ENCODE peak calls at places on chromosomes 3 and 15, in six cellular contexts. L, E, X, Y, I and H are unnamed samples. For H3K36me3, the result is how much of the 10 kb centered on the place peaks cover.

GRCh38 chr3:18135083-18135814 is 289.9 kb downstream of the SATB1 start:
- DNase-seq in L (peak), X (no peak), Y (no peak), I (no peak), E (no peak), H (no peak)

GRCh38 chr3:189349772-189350171 is 178.0 kb downstream of the TPRG1 start:
- DNase-seq in I (no peak), X (peak), L (peak), E (peak), Y (no peak), H (peak)

GRCh38 chr3:40096561-40097506 is 212.7 kb upstream of the EIF1B start:
- DNase-seq in I (no peak), L (peak), Y (peak), X (no peak), E (peak), H (no peak)

GRCh38 chr3:10974746-10975375 is 17.7 kb upstream of the SLC6A1 start:
- DNase-seq in L (no peak), I (no peak), Y (no peak), X (no peak), E (no peak), H (no peak)

GRCh38 chr15:37793851-37794250 is 140.6 kb upstream of the TMCO5A start:
- DNase-seq in I (no peak), X (peak), Y (no peak), L (no peak), E (no peak), H (no peak)

GRCh38 chr15:67762610-67763368 is 62.5 kb upstream of the SKOR1 start:
- DNase-seq in E (peak), I (no peak), Y (no peak), L (no peak), X (no peak), H (no peak)

GRCh38 chr15:94125131-94125530 is 106.2 kb upstream of the MCTP2 start:
- DNase-seq in I (no peak), E (peak), X (no peak), L (no peak), Y (no peak), H (no peak)

GRCh38 chr3:62003833-62004232 is 369.5 kb downstream of the FEZF2 start:
- DNase-seq in L (peak), X (no peak), Y (no peak), I (no peak), E (peak), H (peak)

GRCh38 chr3:171788546-171789351 is 21.5 kb downstream of the PLD1 start:
- DNase-seq in X (no peak), I (no peak), L (peak), Y (no peak), E (peak), H (peak)

GRCh38 chr15:73346735-73347312 is 21.9 kb downstream of the HCN4 start:
- DNase-seq in Y (peak), L (peak), I (peak), X (peak), E (peak), H (no peak)

GRCh38 chr15:29570121-29570930 is 251.9 kb downstream of the TJP1 start:
- DNase-seq in Y (peak), L (peak), E (peak), I (no peak), X (peak), H (peak)

GRCh38 chr3:59605318-59605717 is 555.5 kb upstream of the CFAP20DC start:
- DNase-seq in E (no peak), I (no peak), X (no peak), Y (no peak), L (no peak), H (no peak)

GRCh38 chr3:144770813-144771400 is 799.3 kb downstream of the DIPK2A start:
- DNase-seq in X (peak), Y (no peak), L (peak), E (peak), I (no peak), H (no peak)

GRCh38 chr3:196327405-196327804 is 9.4 kb upstream of the DYNLT2B start:
- DNase-seq in Y (no peak), E (peak), L (no peak), I (no peak), X (no peak), H (no peak)

GRCh38 chr3:52891615-52892081 is 5.7 kb downstream of the STIMATE start:
- DNase-seq in I (no peak), Y (no peak), L (no peak), E (peak), X (no peak), H (no peak)

GRCh38 chr3:52891164-52891563 is 6.2 kb downstream of the STIMATE start:
- DNase-seq in I (no peak), E (no peak), X (no peak), Y (no peak), L (no peak), H (no peak)

GRCh38 chr3:52893723-52894122 is 3.6 kb downstream of the STIMATE start:
- DNase-seq in I (no peak), L (no peak), X (no peak), Y (peak), E (no peak), H (no peak)

GRCh38 chr3:52892290-52892624 is 5.1 kb downstream of the STIMATE start:
- DNase-seq in E (peak), L (no peak), X (no peak), Y (no peak), I (no peak), H (no peak)

DNA sequence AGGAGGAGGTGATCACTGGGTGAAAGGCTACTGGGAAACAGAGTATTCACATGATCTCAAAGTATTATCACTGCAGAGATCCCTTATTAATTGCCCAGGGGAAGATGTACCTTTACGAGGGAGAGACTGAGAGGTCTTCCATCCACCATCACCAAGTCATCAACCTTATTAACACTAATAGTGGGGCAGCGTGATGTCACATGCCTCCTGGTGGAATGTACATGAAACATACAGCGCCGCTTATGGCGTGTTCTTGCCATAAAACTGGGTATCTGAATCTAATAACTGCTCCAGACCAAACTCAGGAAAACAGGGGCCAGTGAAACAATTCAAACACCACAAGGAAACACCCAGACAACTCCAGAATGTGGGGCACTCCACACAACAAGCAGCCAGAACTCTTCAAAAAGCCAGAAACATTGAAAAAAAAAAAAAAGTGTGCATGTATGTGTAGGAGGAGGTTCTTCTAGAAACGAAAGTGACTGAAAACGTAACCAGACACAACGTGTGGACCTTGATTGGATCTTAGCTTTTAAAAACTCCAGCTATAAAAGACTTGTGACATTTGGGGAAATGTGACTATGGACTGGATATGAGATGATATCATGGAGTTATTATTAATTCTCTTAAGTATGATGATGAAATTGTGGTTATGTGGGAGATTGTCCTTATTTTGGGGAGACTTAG is 4.6 kb downstream of the STIMATE start:
- DNase-seq in I (no peak), X (peak), E (peak), L (no peak), Y (no peak), H (no peak)
- H3K4me3 ChIP-seq in I (peak), X (peak), E (peak), L (no peak), Y (no peak), H (peak)

DNA sequence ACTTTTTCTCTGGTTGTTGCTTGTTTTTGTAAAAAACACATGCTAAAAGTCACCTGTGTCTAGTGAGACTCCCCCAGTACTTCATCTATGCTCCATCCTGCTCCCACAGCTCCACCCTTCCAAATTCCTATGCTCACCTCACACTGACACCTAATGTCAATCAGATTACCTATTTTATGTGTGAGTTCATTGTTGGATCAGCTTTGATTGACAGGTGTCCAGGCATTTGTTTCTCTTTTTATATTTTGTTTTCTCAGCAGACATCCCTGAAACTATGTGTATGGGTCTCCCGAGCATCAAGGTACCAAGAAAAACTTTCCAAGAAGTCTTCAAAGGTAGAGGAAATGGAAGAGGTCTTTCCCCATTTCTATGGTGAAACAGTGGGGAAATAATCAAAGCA is 13.4 kb downstream of the RFTN1 start:
- DNase-seq in I (no peak), X (no peak), L (no peak), E (no peak), Y (no peak), H (no peak)
- H3K36me3 ChIP-seq in I (under half), X (under half), L (under half), E (under half), Y (under half), H (under half)

GRCh38 chr3:99869621-99870020 is 52.0 kb downstream of the CMSS1 start:
- DNase-seq in I (no peak), X (no peak), E (no peak), L (no peak), Y (no peak), H (no peak)

GRCh38 chr3:99870712-99871111 is 53.0 kb downstream of the CMSS1 start:
- DNase-seq in Y (no peak), I (no peak), X (no peak), E (no peak), L (no peak), H (no peak)

GRCh38 chr3:99867594-99868437 is 50.2 kb downstream of the CMSS1 start:
- DNase-seq in L (no peak), X (no peak), E (no peak), I (no peak), Y (no peak), H (no peak)

GRCh38 chr3:99866167-99866810 is 48.6 kb downstream of the CMSS1 start:
- DNase-seq in X (no peak), L (peak), Y (no peak), E (peak), I (no peak), H (peak)

DNA sequence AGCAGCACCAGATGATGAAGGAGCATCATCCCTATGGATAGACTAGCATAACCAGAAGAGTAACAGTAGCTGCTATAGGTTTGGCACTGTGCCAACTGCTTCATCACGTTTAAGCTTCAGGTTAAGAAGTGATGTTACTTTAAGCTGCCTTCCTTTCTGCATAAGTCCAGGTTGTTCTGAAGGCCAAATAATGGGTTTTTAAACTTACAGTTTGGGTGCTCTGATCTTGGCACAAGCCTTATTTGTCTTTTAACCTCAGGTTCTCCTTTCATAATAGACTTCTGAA is 50.7 kb downstream of the CMSS1 start:
- DNase-seq in E (peak), I (no peak), X (no peak), Y (no peak), L (peak), H (no peak)
- H3K4me3 ChIP-seq in E (no peak), I (peak), X (no peak), Y (no peak), L (no peak), H (no peak)

DNA sequence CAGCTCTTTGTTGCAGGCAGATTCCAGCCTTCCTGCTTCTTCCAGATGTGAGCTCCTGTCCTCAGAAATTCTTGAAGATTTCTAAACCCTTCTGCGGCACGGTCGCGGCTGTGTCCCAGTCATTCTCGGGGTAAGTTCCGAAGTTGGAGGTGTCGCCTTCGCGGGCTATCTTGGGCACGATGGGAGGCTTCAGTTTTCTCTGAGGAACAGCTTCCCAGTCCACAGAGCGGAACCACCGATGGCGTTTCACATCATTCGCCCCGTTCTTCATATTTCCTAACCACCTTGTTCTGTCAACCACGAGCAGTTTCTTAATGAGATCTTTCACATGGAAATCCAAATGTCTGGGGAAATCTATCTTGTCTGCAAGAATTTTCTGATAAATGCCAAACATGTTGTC is 24.7 kb upstream of the CERS3 start:
- DNase-seq in Y (no peak), X (no peak), L (no peak), E (no peak), I (no peak), H (no peak)
- H3K36me3 ChIP-seq in Y (under half), X (under half), L (under half), E (under half), I (under half), H (under half)

GRCh38 chr3:27508421-27508820 is 24.2 kb upstream of the SLC4A7 start:
- DNase-seq in Y (no peak), L (no peak), X (no peak), E (peak), I (no peak), H (peak)

GRCh38 chr3:27509376-27509775 is 25.2 kb upstream of the SLC4A7 start:
- DNase-seq in E (no peak), Y (no peak), X (no peak), L (no peak), I (no peak), H (no peak)

GRCh38 chr3:27507515-27508266 is 23.5 kb upstream of the SLC4A7 start:
- DNase-seq in E (no peak), Y (no peak), I (no peak), X (no peak), L (peak), H (no peak)

GRCh38 chr3:27507111-27507510 is 22.9 kb upstream of the SLC4A7 start:
- DNase-seq in X (no peak), L (no peak), Y (no peak), E (no peak), I (no peak), H (peak)

GRCh38 chr3:27511724-27512422 is 27.7 kb upstream of the SLC4A7 start:
- DNase-seq in E (no peak), I (no peak), Y (no peak), X (no peak), L (peak), H (no peak)
- H3K4me3 ChIP-seq in E (no peak), I (no peak), Y (no peak), X (no peak), L (no peak), H (no peak)

GRCh38 chr15:66477011-66477410 is 20.6 kb downstream of the SNAPC5 start:
- DNase-seq in I (no peak), E (no peak), L (no peak), X (no peak), Y (no peak), H (no peak)

GRCh38 chr15:66476535-66476934 is 21.0 kb downstream of the SNAPC5 start:
- DNase-seq in I (no peak), X (no peak), Y (no peak), E (no peak), L (no peak), H (no peak)

GRCh38 chr15:66474140-66474539 is 23.4 kb downstream of the SNAPC5 start:
- DNase-seq in E (no peak), I (no peak), X (no peak), L (no peak), Y (no peak), H (no peak)

GRCh38 chr15:66472176-66472999 is 25.2 kb downstream of the SNAPC5 start:
- DNase-seq in L (peak), Y (no peak), E (peak), X (peak), I (no peak), H (no peak)
- H3K36me3 ChIP-seq in L (under half), Y (under half), E (under half), X (under half), I (under half), H (under half)

DNA sequence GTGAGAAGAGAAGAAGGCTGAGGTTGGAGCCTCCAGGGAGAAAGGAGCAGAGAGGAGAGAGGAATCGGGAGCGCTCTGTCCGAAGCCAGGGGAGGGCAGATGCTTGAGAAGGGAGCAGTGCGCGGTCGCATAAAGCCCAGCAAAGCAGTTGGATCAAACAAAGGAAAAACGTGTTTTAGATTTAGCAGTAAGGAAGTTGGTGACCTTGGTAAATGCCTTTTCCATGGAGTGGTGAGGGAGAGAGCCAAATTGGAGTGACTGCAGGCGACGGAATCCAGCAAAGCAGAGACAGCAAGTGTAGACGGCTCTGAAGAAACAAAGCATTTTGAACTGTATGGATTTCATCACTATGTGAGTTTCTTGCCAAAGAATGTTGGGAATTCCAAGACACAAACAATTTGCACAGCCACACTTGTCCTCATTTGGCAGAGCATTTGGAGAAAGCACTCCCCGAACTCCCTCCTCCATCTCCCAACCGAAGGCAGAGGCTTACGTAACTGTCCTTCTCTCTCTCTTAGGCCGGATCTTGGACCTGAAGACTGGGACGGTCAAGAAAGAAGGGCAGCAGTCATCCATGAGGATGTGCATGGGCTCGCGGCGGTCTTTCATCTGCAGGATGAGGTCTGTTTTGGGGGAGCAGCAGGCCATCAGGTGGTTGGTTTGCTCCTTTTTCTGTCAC is 103.6 kb downstream of the ARNT2 start:
- DNase-seq in X (no peak), L (peak), Y (no peak), E (peak), I (no peak), H (peak)
- H3K4me3 ChIP-seq in X (no peak), L (no peak), Y (no peak), E (peak), I (no peak), H (no peak)

GRCh38 chr15:84826369-84826823 is 9.2 kb downstream of the ALPK3 start:
- DNase-seq in E (peak), Y (peak), L (peak), X (no peak), I (peak), H (no peak)

GRCh38 chr15:84829428-84829827 is 12.3 kb downstream of the ALPK3 start:
- DNase-seq in I (no peak), Y (no peak), L (no peak), X (no peak), E (no peak), H (no peak)

GRCh38 chr15:84831028-84831427 is 13.9 kb downstream of the ALPK3 start:
- DNase-seq in E (no peak), Y (no peak), X (no peak), I (no peak), L (no peak), H (no peak)

GRCh38 chr15:84827246-84827645 is 10.1 kb downstream of the ALPK3 start:
- DNase-seq in E (no peak), X (no peak), L (no peak), Y (no peak), I (no peak), H (no peak)

GRCh38 chr15:84828433-84828908 is 11.3 kb downstream of the ALPK3 start:
- DNase-seq in I (peak), X (no peak), Y (no peak), E (no peak), L (no peak), H (peak)
- H3K36me3 ChIP-seq in I (under half), X (under half), Y (under half), E (under half), L (under half), H (under half)

GRCh38 chr3:114383875-114384557 is 90.2 kb downstream of the TIGIT start:
- DNase-seq in E (peak), Y (peak), X (peak), I (peak), L (peak), H (peak)
- H3K4me3 ChIP-seq in E (peak), Y (no peak), X (peak), I (peak), L (peak), H (peak)